ENCODE peak calls at places on chromosomes 4 and X, in ten cellular contexts. W is AG09309, K is stomach, A is tibial nerve, V is lung, G is osteocyte, N is breast epithelium, I is MM.1S, M is GM06990, S is fibroblast of mammary gland. B is an unnamed sample.

GRCh38 chrX:19670854-19671620 is 155.7 kb upstream of the MAP3K15 start:
- DNase-seq in W (no peak), K (no peak), A (peak), V (no peak), G (no peak), N (peak), I (no peak), M (no peak), S (peak), B (peak)

GRCh38 chr4:122313001-122313400 is 65.8 kb upstream of the ADAD1 start:
- DNase-seq in W (no peak), K (no peak), A (no peak), V (no peak), G (no peak), N (no peak), I (no peak), M (no peak), S (peak), B (no peak)

GRCh38 chr4:141724646-141725045 is 88.3 kb downstream of the IL15 start:
- DNase-seq in W (no peak), K (no peak), A (no peak), V (no peak), G (no peak), N (no peak), I (no peak), M (no peak), S (no peak), B (no peak)

GRCh38 chr4:972651-973424 is 531 bp downstream of the DGKQ start:
- DNase-seq in W (no peak), K (peak), A (no peak), V (no peak), G (no peak), N (no peak), I (no peak), M (peak), S (no peak), B (no peak)

GRCh38 chrX:20217906-20218305 is 48.8 kb downstream of the RPS6KA3 start:
- DNase-seq in W (no peak), K (no peak), A (no peak), V (no peak), G (no peak), N (no peak), I (no peak), M (no peak), S (no peak), B (no peak)

GRCh38 chrX:136126892-136127406 is 20.4 kb upstream of the FHL1 start:
- DNase-seq in W (no peak), K (no peak), A (no peak), V (no peak), G (no peak), N (no peak), I (peak), M (no peak), S (peak), B (peak)

GRCh38 chr4:57102050-57102564 is 8.1 kb downstream of the IGFBP7 start:
- DNase-seq in W (no peak), K (no peak), A (peak), V (no peak), G (no peak), N (peak), I (no peak), M (no peak), S (peak), B (peak)

GRCh38 chr4:168877779-168878491 is 132.1 kb downstream of the CBR4 start:
- DNase-seq in W (no peak), K (no peak), A (peak), V (peak), G (peak), N (no peak), I (no peak), M (peak), S (no peak), B (no peak)

GRCh38 chr4:186934841-186935443 is 211.3 kb upstream of the FAT1 start:
- DNase-seq in W (no peak), K (no peak), A (no peak), V (no peak), G (no peak), N (no peak), I (peak), M (no peak), S (no peak), B (peak)

GRCh38 chr4:31461425-31461824 is 741.3 kb downstream of the PCDH7 start:
- DNase-seq in W (peak), K (no peak), A (no peak), V (no peak), G (no peak), N (no peak), I (no peak), M (no peak), S (peak), B (peak)

GRCh38 chrX:48957477-48957826 is at the start of gene OTUD5:
- DNase-seq in W (no peak), K (no peak), A (peak), V (peak), G (no peak), N (no peak), I (no peak), M (peak), S (no peak), B (no peak)

GRCh38 chr4:101252721-101253120 is 94.6 kb downstream of the PPP3CA start:
- DNase-seq in W (no peak), K (no peak), A (no peak), V (no peak), G (no peak), N (no peak), I (peak), M (no peak), S (peak), B (peak)

GRCh38 chr4:40350627-40351227 is 15.6 kb downstream of the CHRNA9 start:
- DNase-seq in W (no peak), K (no peak), A (no peak), V (no peak), G (no peak), N (no peak), I (no peak), M (no peak), S (peak), B (no peak)

GRCh38 chr4:47010347-47011188 is 17.2 kb upstream of the GABRA4 start:
- DNase-seq in W (no peak), K (no peak), A (no peak), V (no peak), G (no peak), N (no peak), I (peak), M (peak), S (no peak), B (peak)

GRCh38 chr4:137861682-137862081 is 329.4 kb upstream of the PCDH18 start:
- DNase-seq in W (peak), K (no peak), A (no peak), V (no peak), G (no peak), N (no peak), I (peak), M (no peak), S (peak), B (peak)

GRCh38 chrX:70219938-70220764 is 14.3 kb upstream of the AWAT1 start:
- DNase-seq in W (no peak), K (no peak), A (peak), V (no peak), G (no peak), N (no peak), I (no peak), M (no peak), S (peak), B (peak)

GRCh38 chr4:103499094-103499493 is 220.7 kb downstream of the TACR3 start:
- DNase-seq in W (no peak), K (no peak), A (no peak), V (no peak), G (no peak), N (no peak), I (no peak), M (no peak), S (peak), B (peak)

GRCh38 chr4:103091601-103092223 is 7.9 kb downstream of the BDH2 start:
- DNase-seq in W (no peak), K (no peak), A (no peak), V (no peak), G (no peak), N (no peak), I (peak), M (peak), S (peak), B (peak)

GRCh38 chr4:8471211-8471875 is 30.8 kb downstream of the TRMT44 start:
- DNase-seq in W (no peak), K (no peak), A (no peak), V (no peak), G (no peak), N (no peak), I (no peak), M (no peak), S (no peak), B (no peak)

GRCh38 chrX:41723305-41723704 is 676 bp upstream of the GPR82 start:
- DNase-seq in W (peak), K (no peak), A (no peak), V (no peak), G (no peak), N (no peak), I (no peak), M (no peak), S (peak), B (peak)

GRCh38 chr4:76589872-76590846 is 155.1 kb downstream of the SHROOM3 start:
- DNase-seq in W (peak), K (peak), A (no peak), V (peak), G (peak), N (peak), I (no peak), M (no peak), S (peak), B (peak)

GRCh38 chrX:41308884-41309655 is 24.9 kb upstream of the DDX3X start:
- DNase-seq in W (no peak), K (no peak), A (no peak), V (no peak), G (no peak), N (no peak), I (no peak), M (no peak), S (no peak), B (no peak)

GRCh38 chr4:17033256-17034245 is 135.1 kb upstream of the LDB2 start:
- DNase-seq in W (no peak), K (no peak), A (no peak), V (no peak), G (no peak), N (no peak), I (no peak), M (no peak), S (peak), B (peak)

GRCh38 chrX:103831342-103831802 is 685 bp downstream of the RAB9B start:
- DNase-seq in W (no peak), K (peak), A (no peak), V (no peak), G (no peak), N (no peak), I (no peak), M (no peak), S (no peak), B (no peak)

GRCh38 chr4:1598641-1599481 is 85.3 kb downstream of the FAM53A start:
- DNase-seq in W (no peak), K (no peak), A (no peak), V (no peak), G (no peak), N (no peak), I (no peak), M (no peak), S (no peak), B (no peak)

GRCh38 chrX:49187028-49187394 is 838 bp upstream of the PRICKLE3 start:
- DNase-seq in W (no peak), K (no peak), A (no peak), V (no peak), G (no peak), N (no peak), I (no peak), M (no peak), S (no peak), B (no peak)

GRCh38 chr4:127012549-127012948 is 620.2 kb upstream of the INTU start:
- DNase-seq in W (peak), K (no peak), A (no peak), V (no peak), G (no peak), N (no peak), I (no peak), M (no peak), S (peak), B (peak)

GRCh38 chr4:67575232-67575888 is 16.8 kb downstream of the STAP1 start:
- DNase-seq in W (no peak), K (no peak), A (no peak), V (no peak), G (no peak), N (no peak), I (peak), M (peak), S (no peak), B (peak)

GRCh38 chr4:151202851-151203455 is 74.0 kb upstream of the PRSS48 start:
- DNase-seq in W (no peak), K (no peak), A (no peak), V (no peak), G (no peak), N (no peak), I (no peak), M (no peak), S (peak), B (peak)

GRCh38 chr4:139735381-139736256 is 70.0 kb downstream of the MGST2 start:
- DNase-seq in W (no peak), K (no peak), A (no peak), V (no peak), G (no peak), N (no peak), I (no peak), M (no peak), S (peak), B (peak)

GRCh38 chr4:28176942-28177341 is 1316.3 kb downstream of the STIM2 start:
- DNase-seq in W (no peak), K (no peak), A (no peak), V (no peak), G (no peak), N (no peak), I (no peak), M (no peak), S (no peak), B (no peak)

GRCh38 chrX:11757729-11758399 is at the start of gene MSL3:
- DNase-seq in W (no peak), K (peak), A (peak), V (peak), G (peak), N (peak), I (peak), M (peak), S (peak), B (peak)
- TF ChIP-seq CTCF in W (no peak), K (no peak), A (no peak), V (no peak), G (no peak), N (no peak), I (no peak), M (no peak), S (no peak), B (no peak)

GRCh38 chrX:11349020-11349419 is 55.8 kb downstream of the AMELX start:
- DNase-seq in W (no peak), K (no peak), A (no peak), V (no peak), G (no peak), N (no peak), I (no peak), M (no peak), S (no peak), B (no peak)
- TF ChIP-seq CTCF in W (no peak), K (no peak), A (no peak), V (no peak), G (no peak), N (no peak), I (no peak), M (no peak), S (no peak), B (no peak)

GRCh38 chr4:13243152-13243551 is 241.0 kb downstream of the RAB28 start:
- DNase-seq in W (no peak), K (no peak), A (no peak), V (no peak), G (no peak), N (no peak), I (no peak), M (no peak), S (no peak), B (no peak)
- TF ChIP-seq CTCF in W (no peak), K (no peak), A (no peak), V (no peak), G (no peak), N (no peak), I (no peak), M (no peak), S (no peak), B (no peak)

GRCh38 chrX:152403515-152403914 is 47.6 kb downstream of the GABRA3 start:
- DNase-seq in W (no peak), K (no peak), A (no peak), V (no peak), G (no peak), N (no peak), I (no peak), M (no peak), S (no peak), B (no peak)
- TF ChIP-seq CTCF in W (no peak), K (no peak), A (no peak), V (no peak), G (no peak), N (no peak), I (no peak), M (no peak), S (no peak), B (no peak)

GRCh38 chr4:7120341-7120740 is 52.5 kb upstream of the GRPEL1 start:
- DNase-seq in W (no peak), K (no peak), A (no peak), V (no peak), G (no peak), N (no peak), I (peak), M (no peak), S (peak), B (peak)
- TF ChIP-seq CTCF in W (no peak), K (no peak), A (no peak), V (no peak), G (no peak), N (no peak), I (no peak), M (no peak), S (no peak), B (no peak)

DNA sequence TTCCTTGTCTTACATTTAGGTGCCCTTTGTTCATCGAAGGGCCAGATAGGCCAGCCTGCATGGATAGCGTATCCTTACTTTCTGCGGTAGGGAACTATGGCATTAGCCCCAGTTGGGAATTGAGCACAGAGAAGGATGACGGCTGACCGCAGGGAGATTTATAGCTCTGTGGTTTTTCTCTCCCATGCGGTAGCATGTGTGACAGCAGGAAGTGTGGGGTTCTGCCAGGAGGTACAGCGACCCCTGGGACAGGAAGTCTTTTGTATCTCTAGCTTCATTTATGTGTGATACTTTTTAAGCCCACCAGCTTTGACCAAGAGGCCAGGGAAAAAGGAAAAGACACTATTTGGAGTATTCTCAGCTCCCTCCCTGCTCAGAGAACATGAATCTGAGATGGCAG is 33.1 kb downstream of the GAB3 start:
- DNase-seq in W (no peak), K (no peak), A (no peak), V (no peak), G (no peak), N (no peak), I (no peak), M (no peak), S (peak), B (peak)
- TF ChIP-seq CTCF in W (peak), K (no peak), A (no peak), V (no peak), G (no peak), N (no peak), I (no peak), M (no peak), S (no peak), B (peak)

GRCh38 chr4:89868999-89869589 is 25.6 kb upstream of the MMRN1 start:
- DNase-seq in W (no peak), K (no peak), A (no peak), V (no peak), G (no peak), N (no peak), I (peak), M (no peak), S (peak), B (peak)
- TF ChIP-seq CTCF in W (peak), K (no peak), A (peak), V (no peak), G (peak), N (no peak), I (peak), M (peak), S (peak), B (peak)

GRCh38 chr4:98143001-98143899 is at the start of gene STPG2:
- DNase-seq in W (peak), K (peak), A (peak), V (peak), G (peak), N (peak), I (peak), M (peak), S (peak), B (peak)
- TF ChIP-seq CTCF in W (peak), K (peak), A (peak), V (peak), G (peak), N (no peak), I (peak), M (peak), S (peak), B (peak)

GRCh38 chr4:107757860-107758476 is 37.9 kb upstream of the PAPSS1 start:
- DNase-seq in W (no peak), K (no peak), A (no peak), V (no peak), G (no peak), N (no peak), I (peak), M (no peak), S (peak), B (peak)
- TF ChIP-seq CTCF in W (peak), K (no peak), A (peak), V (peak), G (peak), N (no peak), I (peak), M (peak), S (peak), B (peak)

GRCh38 chrX:78555401-78555980 is 103.6 kb downstream of the RTL3 start:
- DNase-seq in W (no peak), K (no peak), A (no peak), V (no peak), G (no peak), N (no peak), I (peak), M (no peak), S (peak), B (peak)
- TF ChIP-seq CTCF in W (peak), K (no peak), A (peak), V (peak), G (peak), N (no peak), I (peak), M (peak), S (peak), B (peak)

B was measured in choroid plexus epithelial cell.